ENCODE peak calls at places on chromosome X, in four cellular contexts. G is thoracic aorta, E is A549, C is right lobe of liver. O is an unnamed sample.

GRCh38 chrX:103311401-103311785 is 603 bp upstream of the BEX2 start:
- DNase-seq in E (no peak), G (no peak), C (no peak), O (no peak)

GRCh38 chrX:20205927-20206708 is 60.6 kb downstream of the RPS6KA3 start:
- DNase-seq in C (peak; percentile 66), E (no peak), G (no peak), O (peak; percentile 13)

GRCh38 chrX:77442728-77443127 is 4.5 kb upstream of the FGF16 start:
- DNase-seq in C (no peak), E (peak; percentile 11), G (no peak), O (no peak)

GRCh38 chrX:132127748-132128147 is at the start of gene FRMD7:
- DNase-seq in G (no peak), C (no peak), E (no peak), O (no peak)

GRCh38 chrX:50609796-50610195 is 139.2 kb upstream of the DGKK start:
- DNase-seq in G (no peak), C (no peak), E (no peak), O (no peak)

GRCh38 chrX:68498044-68498507 is 775 bp upstream of the YIPF6 start:
- DNase-seq in G (no peak), C (no peak), E (peak; percentile 25), O (no peak)

GRCh38 chrX:153494541-153495361 is at the start of gene BGN:
- DNase-seq in G (peak; percentile 39), C (no peak), E (peak; percentile 15), O (no peak)

GRCh38 chrX:149527705-149528104 is 13.1 kb upstream of the EOLA1 start:
- DNase-seq in C (no peak), G (no peak), E (peak; percentile 20), O (no peak)

GRCh38 chrX:115068896-115069295 is 51.5 kb upstream of the IL13RA2 start:
- DNase-seq in C (no peak), E (no peak), G (no peak), O (peak; percentile 36)

GRCh38 chrX:11932423-11932822 is 174.4 kb downstream of the MSL3 start:
- DNase-seq in G (no peak), C (no peak), E (no peak), O (no peak)

GRCh38 chrX:40016702-40017101 is 81.1 kb downstream of the BCOR start:
- DNase-seq in C (no peak), E (no peak), G (no peak), O (no peak)

GRCh38 chrX:128759177-128759576 is 707.0 kb upstream of the ACTRT1 start:
- DNase-seq in E (no peak), G (no peak), C (no peak), O (no peak)

GRCh38 chrX:40854242-40854641 is 118.9 kb upstream of the MED14 start:
- DNase-seq in G (no peak), E (no peak), C (no peak), O (no peak)

GRCh38 chrX:38627683-38628082 is 66.3 kb downstream of the TSPAN7 start:
- DNase-seq in E (no peak), G (no peak), C (no peak), O (no peak)

GRCh38 chrX:153875391-153876111 is 10.4 kb downstream of the L1CAM start:
- DNase-seq in G (no peak), E (peak; percentile 43), C (no peak), O (peak; percentile 38)

GRCh38 chrX:147079457-147079856 is 264.9 kb upstream of the CXorf51A start:
- DNase-seq in C (no peak), G (no peak), E (no peak), O (no peak)

DNA sequence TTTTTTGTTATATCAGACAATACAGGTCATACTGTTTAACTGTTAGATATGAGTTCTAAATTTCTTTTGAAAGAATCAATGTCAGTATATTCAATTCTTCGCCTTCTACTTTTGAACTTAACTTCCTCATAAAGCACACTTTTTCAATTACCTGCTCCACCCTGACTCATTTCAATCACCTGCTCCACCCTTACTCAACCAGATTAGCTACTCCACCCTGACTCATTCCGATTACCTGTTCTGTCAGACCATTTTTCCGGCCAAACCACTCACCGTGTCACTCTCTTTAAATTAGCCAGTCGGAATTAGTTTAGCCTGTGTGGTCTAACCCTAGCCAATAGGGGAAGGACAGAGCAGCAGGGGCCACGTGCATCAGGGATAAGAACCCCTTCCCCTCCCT is 751.8 kb upstream of the POU3F4 start:
- DNase-seq in G (no peak), E (no peak), C (no peak), O (no peak)
- H3K4me3 ChIP-seq in G (no peak overlapping the region), E (no peak overlapping the region), C (no peak overlapping the region), O (no peak overlapping the region)

DNA sequence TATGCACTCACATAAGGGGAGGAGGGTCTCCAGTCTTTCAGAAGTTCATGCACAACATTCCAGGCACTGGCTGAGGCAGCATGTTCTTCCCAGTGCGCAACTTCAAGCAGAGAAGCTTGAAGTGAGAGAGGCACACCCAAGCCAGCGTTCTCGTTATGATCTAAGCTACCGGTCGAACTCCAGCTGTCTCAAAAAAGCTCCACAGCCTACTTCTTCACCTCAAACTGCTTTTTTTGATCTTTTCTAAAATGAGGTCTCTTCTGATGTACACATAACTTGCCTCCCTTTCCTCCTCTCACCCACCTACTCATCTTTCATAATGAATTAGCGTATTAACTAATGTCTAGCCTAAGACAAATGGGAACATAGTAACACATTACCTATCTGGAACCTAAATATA is 25.3 kb downstream of the GPC4 start:
- DNase-seq in G (no peak), E (no peak), C (no peak), O (peak; percentile 29)
- H3K4me1 ChIP-seq in G (no peaks in the 10 kb centered on the region), E (no peaks in the 10 kb centered on the region), C (no peaks in the 10 kb centered on the region), O (peaks cover 9% of the 10 kb centered on the region)

DNA sequence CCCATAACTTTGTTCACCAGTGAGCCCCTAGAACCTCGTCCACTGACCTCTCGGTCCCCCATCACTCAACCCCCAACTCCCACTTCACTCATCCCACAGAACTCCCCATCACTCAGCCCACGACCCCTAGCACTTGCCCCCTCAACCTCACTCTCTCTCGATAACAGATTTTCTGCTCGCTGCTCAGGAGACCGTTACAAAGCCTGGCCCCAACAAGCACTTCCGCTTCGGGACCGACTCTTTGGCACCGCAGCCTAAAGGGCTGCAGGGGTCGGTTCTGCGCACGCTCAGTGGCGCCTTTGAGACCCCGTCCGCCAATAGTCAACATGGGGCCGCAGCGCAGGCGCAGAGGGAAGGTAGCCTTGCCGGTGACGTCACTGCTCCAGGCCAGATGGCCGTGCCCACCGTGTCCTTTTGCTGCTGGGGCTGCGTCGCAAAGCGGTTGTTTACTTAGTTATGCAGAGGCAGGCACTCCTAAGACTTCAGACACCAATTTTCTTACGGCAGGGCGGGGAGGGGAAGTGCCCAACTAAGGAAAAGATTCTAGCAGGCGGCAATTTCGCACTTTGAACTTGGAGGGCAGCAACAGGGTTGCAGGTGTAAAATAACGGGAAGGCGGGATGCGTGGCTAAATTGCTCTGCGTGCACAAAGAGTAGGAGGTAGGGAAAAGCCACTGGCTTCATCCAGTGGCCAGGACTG is at the start of gene ZNF182:
- DNase-seq in E (peak; percentile 89), G (peak; percentile 82), C (peak; percentile 92), O (peak; percentile 93)
- TF ChIP-seq CTCF in E (no peak), G (no peak), C (no peak), O (no peak)

GRCh38 chrX:49183701-49184281 is 2.4 kb downstream of the PRICKLE3 start:
- DNase-seq in G (no peak), E (no peak), C (no peak), O (no peak)
- H3K4me3 ChIP-seq in G (peak overlapping the region; percentile 75), E (peak overlapping the region; percentile 32), C (no peak overlapping the region), O (peak overlapping the region; percentile 66)

GRCh38 chrX:7116081-7116480 is 31.4 kb upstream of the STS start:
- DNase-seq in G (no peak), C (no peak), E (no peak), O (no peak)
- H3K4me1 ChIP-seq in G (no peaks in the 10 kb centered on the region), C (no peaks in the 10 kb centered on the region), E (peaks cover 15% of the 10 kb centered on the region), O (peaks cover 48% of the 10 kb centered on the region)

GRCh38 chrX:106862972-106863688 is 40.0 kb downstream of the RIPPLY1 start:
- DNase-seq in G (no peak), C (no peak), E (peak; percentile 9), O (no peak)
- TF ChIP-seq CTCF in G (no peak), C (peak; percentile 49), E (peak; percentile 41), O (no peak)

GRCh38 chrX:71282514-71283408 is 674 bp upstream of the NONO start:
- DNase-seq in G (no peak), E (peak; percentile 35), C (no peak), O (no peak)

GRCh38 chrX:71283409-71284143 is at the start of gene NONO:
- DNase-seq in C (peak; percentile 90), G (peak; percentile 51), E (peak; percentile 81), O (peak; percentile 87)

GRCh38 chrX:71291381-71291780 is 7.9 kb downstream of the NONO start:
- DNase-seq in C (no peak), G (no peak), E (no peak), O (no peak)

DNA sequence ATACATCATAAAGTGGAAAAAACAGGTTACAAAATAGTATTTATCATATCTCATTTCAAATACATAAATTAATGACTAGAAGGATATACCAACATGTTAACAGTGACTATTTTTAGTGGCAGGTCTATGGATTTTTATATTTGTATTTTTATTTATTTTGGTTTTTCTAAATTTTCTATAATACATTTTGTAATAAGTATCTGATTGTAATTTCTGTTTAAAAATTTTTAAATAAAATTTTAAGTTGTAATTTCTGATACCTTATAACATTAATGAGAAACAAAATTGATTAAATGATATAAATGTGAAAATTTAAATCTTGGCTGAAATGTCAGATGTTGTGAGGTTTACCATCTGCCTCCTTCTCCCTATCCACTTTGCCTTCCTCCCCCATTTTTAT is 2.5 kb downstream of the NONO start:
- DNase-seq in C (no peak), E (no peak), G (no peak), O (no peak)
- H3K4me3 ChIP-seq in C (no peak overlapping the region), E (peak overlapping the region; percentile 58), G (peak overlapping the region; percentile 89), O (peak overlapping the region; percentile 75)

GRCh38 chrX:65688403-65688881 is 21.0 kb downstream of the MSN start:
- DNase-seq in E (no peak), G (no peak), C (peak; percentile 54), O (no peak)
- H3K4me1 ChIP-seq in E (peaks cover 59% of the 10 kb centered on the region), G (peaks cover 50% of the 10 kb centered on the region), C (no peaks in the 10 kb centered on the region), O (peaks cover 42% of the 10 kb centered on the region)

GRCh38 chrX:16282209-16282608 is 114.9 kb downstream of the MAGEB17 start:
- DNase-seq in E (no peak), G (no peak), C (no peak), O (no peak)

DNA sequence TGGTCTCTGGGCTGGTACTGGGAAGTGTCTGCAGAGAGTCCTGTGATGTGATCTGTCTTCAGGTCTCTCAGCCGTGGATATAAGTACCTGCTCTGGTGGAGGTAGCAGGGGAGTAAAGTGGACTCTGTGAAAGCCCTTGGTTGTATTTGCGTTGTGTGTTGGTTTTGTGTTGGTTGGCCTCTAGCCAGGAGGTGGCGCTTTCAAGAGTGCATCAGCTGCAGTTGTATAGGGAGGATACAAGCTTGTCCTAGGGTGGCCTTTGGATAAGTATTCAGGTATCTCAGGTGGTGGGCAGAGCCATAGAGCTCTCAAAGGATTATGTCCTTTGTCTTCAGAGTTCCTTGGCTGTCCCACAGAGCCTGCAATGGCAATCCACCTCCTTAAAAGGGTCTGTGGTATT is 111.6 kb downstream of the MAGEB17 start:
- DNase-seq in E (no peak), G (no peak), C (no peak), O (no peak)
- TF ChIP-seq CTCF in E (no peak), G (no peak), C (no peak), O (no peak)

GRCh38 chrX:48834383-48834709 is 1.1 kb downstream of the PCSK1N start:
- DNase-seq in G (no peak), E (peak; percentile 13), C (no peak), O (no peak)

GRCh38 chrX:48833531-48834138 is 1.8 kb downstream of the PCSK1N start:
- DNase-seq in C (no peak), E (peak; percentile 35), G (no peak), O (no peak)

GRCh38 chrX:48831909-48832291 is 3.5 kb downstream of the PCSK1N start:
- DNase-seq in C (no peak), G (no peak), E (no peak), O (no peak)

GRCh38 chrX:48831136-48831908 is 4.1 kb downstream of the PCSK1N start:
- DNase-seq in C (no peak), E (no peak), G (no peak), O (no peak)

GRCh38 chrX:48835524-48836329 is at the start of gene PCSK1N:
- DNase-seq in C (no peak), G (no peak), E (peak; percentile 49), O (no peak)
- H3K4me3 ChIP-seq in C (no peak within 1 kb of the TSS), G (peak within 1 kb of the TSS; percentile 38), E (peak within 1 kb of the TSS; percentile 69), O (no peak within 1 kb of the TSS)